ENCODE peak calls at places on chromosomes 7 and 10, in eight cellular contexts. One of them, this sample, is unnamed.
A peak's percentile ranks its signal among the peaks of the same experiment; 100 is the strongest.

GRCh38 chr10:132048294-132048667 is 17.5 kb upstream of the JAKMIP3 start:
- DNase-seq in A549: peak; percentile 33
- DNase-seq in ovary: no peak
- DNase-seq in tibial nerve: no peak
- DNase-seq in suprapubic skin: no peak
- DNase-seq in esophagus muscularis mucosa: no peak
- DNase-seq in adrenal gland: no peak
- DNase-seq in body of pancreas: no peak
- DNase-seq in this sample: no peak

GRCh38 chr7:102433319-102434038 is at the start of gene ORAI2:
- DNase-seq in A549: peak; percentile 51
- DNase-seq in ovary: peak; percentile 91
- DNase-seq in tibial nerve: peak; percentile 64
- DNase-seq in suprapubic skin: peak; percentile 83
- DNase-seq in esophagus muscularis mucosa: no peak
- DNase-seq in adrenal gland: peak; percentile 83
- DNase-seq in body of pancreas: peak; percentile 77
- DNase-seq in this sample: peak; percentile 79

GRCh38 chr7:149598721-149599308 is 101.2 kb upstream of the ZNF746 start:
- DNase-seq in A549: peak; percentile 45
- DNase-seq in ovary: no peak
- DNase-seq in tibial nerve: no peak
- DNase-seq in suprapubic skin: no peak
- DNase-seq in esophagus muscularis mucosa: no peak
- DNase-seq in adrenal gland: peak; percentile 36
- DNase-seq in body of pancreas: no peak
- DNase-seq in this sample: no peak

GRCh38 chr10:77305650-77306632 is 331.7 kb downstream of the KCNMA1 start:
- DNase-seq in A549: no peak
- DNase-seq in ovary: no peak
- DNase-seq in tibial nerve: no peak
- DNase-seq in suprapubic skin: no peak
- DNase-seq in esophagus muscularis mucosa: no peak
- DNase-seq in adrenal gland: no peak
- DNase-seq in body of pancreas: no peak
- DNase-seq in this sample: no peak

GRCh38 chr10:128096486-128097199 is 29.6 kb downstream of the MKI67 start:
- DNase-seq in A549: no peak
- DNase-seq in ovary: no peak
- DNase-seq in tibial nerve: no peak
- DNase-seq in suprapubic skin: no peak
- DNase-seq in esophagus muscularis mucosa: no peak
- DNase-seq in adrenal gland: no peak
- DNase-seq in body of pancreas: no peak
- DNase-seq in this sample: no peak

GRCh38 chr10:132389631-132390454 is 7.2 kb upstream of the PWWP2B start:
- DNase-seq in A549: no peak
- DNase-seq in ovary: peak; percentile 50
- DNase-seq in tibial nerve: no peak
- DNase-seq in suprapubic skin: peak; percentile 64
- DNase-seq in esophagus muscularis mucosa: no peak
- DNase-seq in adrenal gland: peak; percentile 31
- DNase-seq in body of pancreas: peak; percentile 33
- DNase-seq in this sample: no peak

GRCh38 chr7:101238226-101239182 is 902 bp upstream of the CLDN15 start:
- DNase-seq in A549: no peak
- DNase-seq in ovary: no peak
- DNase-seq in tibial nerve: no peak
- DNase-seq in suprapubic skin: no peak
- DNase-seq in esophagus muscularis mucosa: no peak
- DNase-seq in adrenal gland: no peak
- DNase-seq in body of pancreas: no peak
- DNase-seq in this sample: peak; percentile 66

GRCh38 chr7:1053002-1053411 is 8.7 kb downstream of the GPR146 start:
- DNase-seq in A549: no peak
- DNase-seq in ovary: no peak
- DNase-seq in tibial nerve: no peak
- DNase-seq in suprapubic skin: no peak
- DNase-seq in esophagus muscularis mucosa: no peak
- DNase-seq in adrenal gland: peak; percentile 42
- DNase-seq in body of pancreas: no peak
- DNase-seq in this sample: no peak

GRCh38 chr10:4885142-4885541 is 59.1 kb downstream of the AKR1E2 start:
- DNase-seq in A549: no peak
- DNase-seq in ovary: no peak
- DNase-seq in tibial nerve: no peak
- DNase-seq in suprapubic skin: no peak
- DNase-seq in esophagus muscularis mucosa: peak; percentile 72
- DNase-seq in adrenal gland: no peak
- DNase-seq in body of pancreas: no peak
- DNase-seq in this sample: no peak

GRCh38 chr7:117728858-117729257 is 144.4 kb downstream of the CTTNBP2 start:
- DNase-seq in A549: no peak
- DNase-seq in ovary: no peak
- DNase-seq in tibial nerve: no peak
- DNase-seq in suprapubic skin: no peak
- DNase-seq in esophagus muscularis mucosa: no peak
- DNase-seq in adrenal gland: no peak
- DNase-seq in body of pancreas: no peak
- DNase-seq in this sample: no peak

GRCh38 chr10:112955736-112956421 is 5.8 kb downstream of the TCF7L2 start:
- DNase-seq in A549: peak; percentile 63
- DNase-seq in ovary: no peak
- DNase-seq in tibial nerve: no peak
- DNase-seq in suprapubic skin: no peak
- DNase-seq in esophagus muscularis mucosa: no peak
- DNase-seq in adrenal gland: no peak
- DNase-seq in body of pancreas: no peak
- DNase-seq in this sample: no peak

GRCh38 chr7:115782716-115783460 is 247.7 kb downstream of the TFEC start:
- DNase-seq in A549: no peak
- DNase-seq in ovary: no peak
- DNase-seq in tibial nerve: no peak
- DNase-seq in suprapubic skin: no peak
- DNase-seq in esophagus muscularis mucosa: no peak
- DNase-seq in adrenal gland: no peak
- DNase-seq in body of pancreas: peak; percentile 15
- DNase-seq in this sample: no peak

GRCh38 chr7:142485617-142486226 is 227.9 kb upstream of the PRSS58 start:
- DNase-seq in A549: peak; percentile 9
- DNase-seq in ovary: no peak
- DNase-seq in tibial nerve: no peak
- DNase-seq in suprapubic skin: no peak
- DNase-seq in esophagus muscularis mucosa: no peak
- DNase-seq in adrenal gland: no peak
- DNase-seq in body of pancreas: no peak
- DNase-seq in this sample: no peak

GRCh38 chr7:142487124-142487523 is 229.3 kb upstream of the PRSS58 start:
- DNase-seq in A549: no peak
- DNase-seq in ovary: no peak
- DNase-seq in tibial nerve: no peak
- DNase-seq in suprapubic skin: no peak
- DNase-seq in esophagus muscularis mucosa: no peak
- DNase-seq in adrenal gland: no peak
- DNase-seq in body of pancreas: no peak
- DNase-seq in this sample: no peak

GRCh38 chr7:142481548-142481947 is 223.7 kb upstream of the PRSS58 start:
- DNase-seq in A549: no peak
- DNase-seq in ovary: no peak
- DNase-seq in tibial nerve: no peak
- DNase-seq in suprapubic skin: no peak
- DNase-seq in esophagus muscularis mucosa: no peak
- DNase-seq in adrenal gland: no peak
- DNase-seq in body of pancreas: no peak
- DNase-seq in this sample: no peak

GRCh38 chr7:142483659-142484317 is 225.9 kb upstream of the PRSS58 start:
- DNase-seq in A549: no peak
- DNase-seq in ovary: no peak
- DNase-seq in tibial nerve: no peak
- DNase-seq in suprapubic skin: no peak
- DNase-seq in esophagus muscularis mucosa: no peak
- DNase-seq in adrenal gland: no peak
- DNase-seq in body of pancreas: no peak
- DNase-seq in this sample: no peak

GRCh38 chr7:142482899-142483658 is 225.2 kb upstream of the PRSS58 start:
- DNase-seq in A549: peak; percentile 25
- DNase-seq in ovary: no peak
- DNase-seq in tibial nerve: peak; percentile 66
- DNase-seq in suprapubic skin: no peak
- DNase-seq in esophagus muscularis mucosa: no peak
- DNase-seq in adrenal gland: peak; percentile 30
- DNase-seq in body of pancreas: peak; percentile 52
- DNase-seq in this sample: no peak
- H3K4me1 ChIP-seq in A549: no peaks in the 10 kb centered on the region
- H3K4me1 ChIP-seq in ovary: no peaks in the 10 kb centered on the region
- H3K4me1 ChIP-seq in tibial nerve: no peaks in the 10 kb centered on the region
- H3K4me1 ChIP-seq in suprapubic skin: peaks cover 7% of the 10 kb centered on the region
- H3K4me1 ChIP-seq in esophagus muscularis mucosa: peaks cover 9% of the 10 kb centered on the region
- H3K4me1 ChIP-seq in adrenal gland: no peaks in the 10 kb centered on the region
- H3K4me1 ChIP-seq in body of pancreas: peaks cover 10% of the 10 kb centered on the region
- H3K4me1 ChIP-seq in this sample: no peaks in the 10 kb centered on the region

GRCh38 chr7:130141161-130141857 is 63.9 kb downstream of the TMEM209 start:
- DNase-seq in A549: no peak
- DNase-seq in ovary: peak; percentile 90
- DNase-seq in tibial nerve: peak; percentile 64
- DNase-seq in suprapubic skin: no peak
- DNase-seq in esophagus muscularis mucosa: no peak
- DNase-seq in adrenal gland: peak; percentile 87
- DNase-seq in body of pancreas: peak; percentile 66
- DNase-seq in this sample: peak; percentile 74
- TF ChIP-seq CTCF in A549: no peak
- TF ChIP-seq CTCF in ovary: no peak
- TF ChIP-seq CTCF in tibial nerve: no peak
- TF ChIP-seq CTCF in suprapubic skin: no peak
- TF ChIP-seq CTCF in esophagus muscularis mucosa: no peak
- TF ChIP-seq CTCF in adrenal gland: no peak
- TF ChIP-seq CTCF in body of pancreas: no peak
- TF ChIP-seq CTCF in this sample: no peak

GRCh38 chr7:45171946-45172345 is 14.4 kb downstream of the RAMP3 start:
- DNase-seq in A549: no peak
- DNase-seq in ovary: peak; percentile 1
- DNase-seq in tibial nerve: no peak
- DNase-seq in suprapubic skin: peak; percentile 8
- DNase-seq in esophagus muscularis mucosa: no peak
- DNase-seq in adrenal gland: no peak
- DNase-seq in body of pancreas: no peak
- DNase-seq in this sample: no peak

GRCh38 chr7:45174966-45175765 is 17.6 kb downstream of the RAMP3 start:
- DNase-seq in A549: no peak
- DNase-seq in ovary: peak; percentile 5
- DNase-seq in tibial nerve: no peak
- DNase-seq in suprapubic skin: peak; percentile 38
- DNase-seq in esophagus muscularis mucosa: no peak
- DNase-seq in adrenal gland: no peak
- DNase-seq in body of pancreas: no peak
- DNase-seq in this sample: peak; percentile 30

GRCh38 chr7:45176091-45176490 is 18.5 kb downstream of the RAMP3 start:
- DNase-seq in A549: no peak
- DNase-seq in ovary: peak; percentile 4
- DNase-seq in tibial nerve: no peak
- DNase-seq in suprapubic skin: peak; percentile 46
- DNase-seq in esophagus muscularis mucosa: no peak
- DNase-seq in adrenal gland: no peak
- DNase-seq in body of pancreas: no peak
- DNase-seq in this sample: no peak

GRCh38 chr7:45174328-45174610 is 16.7 kb downstream of the RAMP3 start:
- DNase-seq in A549: no peak
- DNase-seq in ovary: peak; percentile 26
- DNase-seq in tibial nerve: no peak
- DNase-seq in suprapubic skin: peak; percentile 31
- DNase-seq in esophagus muscularis mucosa: no peak
- DNase-seq in adrenal gland: no peak
- DNase-seq in body of pancreas: no peak
- DNase-seq in this sample: peak; percentile 33

GRCh38 chr7:45173596-45174327 is 16.2 kb downstream of the RAMP3 start:
- DNase-seq in A549: no peak
- DNase-seq in ovary: peak; percentile 6
- DNase-seq in tibial nerve: no peak
- DNase-seq in suprapubic skin: peak; percentile 25
- DNase-seq in esophagus muscularis mucosa: no peak
- DNase-seq in adrenal gland: no peak
- DNase-seq in body of pancreas: no peak
- DNase-seq in this sample: peak; percentile 30
- TF ChIP-seq POLR2A in A549: no peak
- TF ChIP-seq POLR2A in ovary: no peak
- TF ChIP-seq POLR2A in tibial nerve: no peak
- TF ChIP-seq POLR2A in suprapubic skin: no peak
- TF ChIP-seq POLR2A in esophagus muscularis mucosa: no peak
- TF ChIP-seq POLR2A in adrenal gland: no peak
- TF ChIP-seq POLR2A in body of pancreas: no peak
- TF ChIP-seq POLR2A in this sample: no peak

GRCh38 chr7:51028128-51028830 is 245.6 kb upstream of the GRB10 start:
- DNase-seq in A549: no peak
- DNase-seq in ovary: no peak
- DNase-seq in tibial nerve: no peak
- DNase-seq in suprapubic skin: no peak
- DNase-seq in esophagus muscularis mucosa: no peak
- DNase-seq in adrenal gland: no peak
- DNase-seq in body of pancreas: no peak
- DNase-seq in this sample: no peak

GRCh38 chr7:51027256-51028127 is 244.8 kb upstream of the GRB10 start:
- DNase-seq in A549: no peak
- DNase-seq in ovary: no peak
- DNase-seq in tibial nerve: no peak
- DNase-seq in suprapubic skin: no peak
- DNase-seq in esophagus muscularis mucosa: no peak
- DNase-seq in adrenal gland: no peak
- DNase-seq in body of pancreas: no peak
- DNase-seq in this sample: no peak

GRCh38 chr7:51029131-51029530 is 246.4 kb upstream of the GRB10 start:
- DNase-seq in A549: no peak
- DNase-seq in ovary: no peak
- DNase-seq in tibial nerve: no peak
- DNase-seq in suprapubic skin: no peak
- DNase-seq in esophagus muscularis mucosa: no peak
- DNase-seq in adrenal gland: no peak
- DNase-seq in body of pancreas: no peak
- DNase-seq in this sample: no peak

GRCh38 chr7:51031216-51031615 is 248.5 kb upstream of the GRB10 start:
- DNase-seq in A549: no peak
- DNase-seq in ovary: no peak
- DNase-seq in tibial nerve: no peak
- DNase-seq in suprapubic skin: peak; percentile 35
- DNase-seq in esophagus muscularis mucosa: no peak
- DNase-seq in adrenal gland: no peak
- DNase-seq in body of pancreas: peak; percentile 87
- DNase-seq in this sample: no peak

DNA sequence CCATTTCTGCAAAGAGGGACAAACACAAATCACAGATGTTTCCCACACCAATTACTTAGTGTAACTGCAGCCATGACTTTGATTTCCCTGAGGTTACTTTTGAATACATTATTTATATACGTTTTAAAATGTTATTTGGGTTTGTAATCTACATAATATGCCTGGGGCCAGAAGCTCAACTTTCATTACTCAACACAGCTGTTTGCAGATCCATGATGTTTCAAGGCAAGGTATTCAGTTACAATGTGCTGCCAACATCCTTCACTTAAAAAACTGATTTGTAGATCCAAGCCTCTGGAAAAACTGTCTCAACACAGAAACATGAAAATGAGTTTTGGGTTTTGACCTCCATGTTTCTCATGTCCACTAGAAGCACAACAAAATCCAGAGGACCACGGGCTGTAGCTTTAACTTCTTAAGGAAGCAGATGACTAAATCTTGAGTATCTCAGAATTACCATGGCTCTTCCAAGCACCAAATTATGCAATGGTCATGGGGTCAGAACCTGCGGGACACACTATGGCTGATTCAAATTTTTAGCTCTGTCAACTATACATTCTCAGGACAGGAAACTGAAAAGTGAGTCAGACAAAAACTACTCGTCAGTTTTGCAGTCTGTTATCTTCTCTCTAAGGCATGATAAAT is 247.0 kb upstream of the GRB10 start:
- DNase-seq in A549: no peak
- DNase-seq in ovary: no peak
- DNase-seq in tibial nerve: no peak
- DNase-seq in suprapubic skin: no peak
- DNase-seq in esophagus muscularis mucosa: no peak
- DNase-seq in adrenal gland: no peak
- DNase-seq in body of pancreas: no peak
- DNase-seq in this sample: no peak
- H3K4me1 ChIP-seq in A549: peaks cover 12% of the 10 kb centered on the region
- H3K4me1 ChIP-seq in ovary: no peaks in the 10 kb centered on the region
- H3K4me1 ChIP-seq in tibial nerve: no peaks in the 10 kb centered on the region
- H3K4me1 ChIP-seq in suprapubic skin: no peaks in the 10 kb centered on the region
- H3K4me1 ChIP-seq in esophagus muscularis mucosa: peaks cover 15% of the 10 kb centered on the region
- H3K4me1 ChIP-seq in adrenal gland: no peaks in the 10 kb centered on the region
- H3K4me1 ChIP-seq in body of pancreas: peaks cover 73% of the 10 kb centered on the region
- H3K4me1 ChIP-seq in this sample: no peaks in the 10 kb centered on the region